ENCODE peak calls at places on chromosomes 12 and 14, in nine cellular contexts. B is HCT116; C is KBM-7; M is omental fat pad; S is activated CD4-positive, alpha-beta T cell treated with anti-CD3 and anti-CD28 coated beads for 4 hours; N is heart left ventricle; Z is stimulated activated effector memory CD8-positive, alpha-beta T cell treated with anti-CD3 and anti-CD28 coated beads, Interleukin-12 subunit alpha, Interleukin-12 subunit beta, amount 100 ng/mL, for 72 hours; J is gastrocnemius medialis; F is H54. T is an unnamed sample.

GRCh38 chr12:122203301-122203967 is at the start of gene B3GNT4:
- DNase-seq in B (peak), C (peak), M (no peak), S (peak), N (peak), Z (peak), J (no peak), F (peak), T (peak)

GRCh38 chr14:105152794-105153241 is 15.8 kb downstream of the JAG2 start:
- DNase-seq in B (no peak), C (no peak), M (no peak), S (no peak), N (peak), Z (no peak), J (no peak), F (no peak), T (no peak)

GRCh38 chr12:69988601-69989194 is 163.7 kb downstream of the MYRFL start:
- DNase-seq in B (no peak), C (no peak), M (no peak), S (no peak), N (no peak), Z (no peak), J (no peak), F (no peak), T (no peak)

GRCh38 chr12:85725991-85726390 is 110.2 kb downstream of the RASSF9 start:
- DNase-seq in B (no peak), C (no peak), M (no peak), S (no peak), N (no peak), Z (no peak), J (no peak), F (no peak), T (no peak)

GRCh38 chr12:111440152-111440551 is 34.4 kb downstream of the SH2B3 start:
- DNase-seq in B (no peak), C (no peak), M (no peak), S (no peak), N (no peak), Z (no peak), J (no peak), F (no peak), T (no peak)

GRCh38 chr12:59113831-59114273 is 193.5 kb upstream of the LRIG3 start:
- DNase-seq in B (peak), C (peak), M (peak), S (peak), N (peak), Z (no peak), J (peak), F (peak), T (peak)

GRCh38 chr12:118773956-118774723 is 207.2 kb upstream of the SRRM4 start:
- DNase-seq in B (no peak), C (no peak), M (no peak), S (no peak), N (no peak), Z (no peak), J (no peak), F (no peak), T (no peak)

GRCh38 chr14:64857979-64858740 is 21.5 kb downstream of the SPTB start:
- DNase-seq in B (no peak), C (no peak), M (no peak), S (no peak), N (no peak), Z (no peak), J (no peak), F (no peak), T (no peak)

GRCh38 chr12:112979281-112979680 is 962 bp downstream of the OAS2 start:
- DNase-seq in B (no peak), C (no peak), M (no peak), S (peak), N (no peak), Z (peak), J (no peak), F (no peak), T (no peak)

GRCh38 chr14:88775532-88775931 is 17.2 kb downstream of the EML5 start:
- DNase-seq in B (no peak), C (no peak), M (no peak), S (no peak), N (no peak), Z (no peak), J (no peak), F (no peak), T (no peak)

GRCh38 chr14:46840971-46841729 is 189.6 kb upstream of the RPL10L start:
- DNase-seq in B (no peak), C (no peak), M (no peak), S (no peak), N (no peak), Z (no peak), J (no peak), F (no peak), T (no peak)

GRCh38 chr12:13347241-13348043 is 150.9 kb downstream of the EMP1 start:
- DNase-seq in B (peak), C (no peak), M (peak), S (no peak), N (no peak), Z (peak), J (no peak), F (no peak), T (no peak)

GRCh38 chr14:35406811-35407630 is 2.5 kb upstream of the NFKBIA start:
- DNase-seq in B (peak), C (peak), M (no peak), S (no peak), N (no peak), Z (no peak), J (no peak), F (peak), T (peak)

GRCh38 chr14:99803803-99804202 is 10.6 kb downstream of the EML1 start:
- DNase-seq in B (no peak), C (no peak), M (no peak), S (no peak), N (no peak), Z (no peak), J (no peak), F (no peak), T (no peak)

GRCh38 chr14:77000340-77001235 is 27.9 kb downstream of the IRF2BPL start:
- DNase-seq in B (no peak), C (peak), M (no peak), S (no peak), N (no peak), Z (no peak), J (peak), F (no peak), T (no peak)

GRCh38 chr12:76670776-76671175 is 93.1 kb upstream of the ZDHHC17 start:
- DNase-seq in B (no peak), C (no peak), M (no peak), S (no peak), N (no peak), Z (no peak), J (no peak), F (no peak), T (no peak)

GRCh38 chr12:92142251-92142896 is 3.3 kb downstream of the BTG1 start:
- DNase-seq in B (no peak), C (no peak), M (no peak), S (no peak), N (no peak), Z (no peak), J (no peak), F (no peak), T (no peak)

GRCh38 chr12:124636138-124636968 is 68.9 kb upstream of the NCOR2 start:
- DNase-seq in B (peak), C (peak), M (no peak), S (peak), N (no peak), Z (no peak), J (peak), F (peak), T (peak)

GRCh38 chr12:45121224-45121623 is 70.3 kb upstream of the DBX2 start:
- DNase-seq in B (no peak), C (no peak), M (no peak), S (no peak), N (no peak), Z (no peak), J (no peak), F (no peak), T (no peak)

GRCh38 chr14:93231129-93231979 is 24.3 kb downstream of the UBR7 start:
- DNase-seq in B (no peak), C (no peak), M (no peak), S (no peak), N (no peak), Z (no peak), J (no peak), F (no peak), T (peak)

GRCh38 chr14:52780893-52781292 is 10.5 kb downstream of the GNPNAT1 start:
- DNase-seq in B (no peak), C (no peak), M (no peak), S (no peak), N (no peak), Z (no peak), J (no peak), F (no peak), T (no peak)

GRCh38 chr12:130514149-130514551 is 176.5 kb downstream of the PIWIL1 start:
- DNase-seq in B (no peak), C (no peak), M (no peak), S (no peak), N (no peak), Z (no peak), J (no peak), F (no peak), T (no peak)

GRCh38 chr12:22656376-22656775 is 31.4 kb downstream of the ETNK1 start:
- DNase-seq in B (no peak), C (no peak), M (no peak), S (no peak), N (no peak), Z (no peak), J (no peak), F (no peak), T (no peak)

GRCh38 chr12:57232156-57232756 is 2.7 kb downstream of the SHMT2 start:
- DNase-seq in B (no peak), C (no peak), M (no peak), S (no peak), N (peak), Z (no peak), J (no peak), F (no peak), T (no peak)

GRCh38 chr14:92143309-92143708 is 21.5 kb downstream of the CPSF2 start:
- DNase-seq in B (no peak), C (no peak), M (no peak), S (no peak), N (no peak), Z (no peak), J (no peak), F (no peak), T (no peak)

GRCh38 chr14:58288106-58288792 is 10.1 kb upstream of the ARID4A start:
- DNase-seq in B (no peak), C (no peak), M (no peak), S (no peak), N (no peak), Z (no peak), J (no peak), F (no peak), T (no peak)

GRCh38 chr12:22525426-22525825 is 18.9 kb downstream of the C2CD5 start:
- DNase-seq in B (no peak), C (no peak), M (no peak), S (no peak), N (no peak), Z (no peak), J (no peak), F (no peak), T (no peak)

GRCh38 chr12:4034926-4035325 is 161.7 kb upstream of the PARP11 start:
- DNase-seq in B (no peak), C (no peak), M (no peak), S (no peak), N (no peak), Z (no peak), J (no peak), F (no peak), T (no peak)

GRCh38 chr12:110379642-110380041 is 23.9 kb downstream of the ANAPC7 start:
- DNase-seq in B (no peak), C (no peak), M (no peak), S (no peak), N (no peak), Z (no peak), J (no peak), F (no peak), T (no peak)

GRCh38 chr12:95336387-95337067 is 118.9 kb downstream of the VEZT start:
- DNase-seq in B (peak), C (no peak), M (no peak), S (no peak), N (peak), Z (no peak), J (peak), F (no peak), T (peak)

GRCh38 chr14:91142214-91142668 is 28.4 kb downstream of the DGLUCY start:
- DNase-seq in B (no peak), C (peak), M (no peak), S (no peak), N (no peak), Z (no peak), J (no peak), F (no peak), T (no peak)